ENCODE peak calls at places on chromosome 15, in six cellular contexts. I is K562, N is GM12891, D is GM12878, R is H1, A is HepG2. Y is an unnamed sample.

GRCh38 chr15:46576611-46577010 is 941.8 kb downstream of the SQOR start:
- DNase-seq in D (no peak), R (no peak), N (no peak), I (no peak), A (no peak), Y (no peak)

GRCh38 chr15:101407966-101408775 is 81.3 kb downstream of the PCSK6 start:
- DNase-seq in A (no peak), N (no peak), R (peak), I (no peak), D (no peak), Y (no peak)

GRCh38 chr15:96273317-96274086 is 57.0 kb upstream of the NR2F2 start:
- DNase-seq in A (no peak), N (no peak), R (no peak), D (peak), I (peak), Y (no peak)

GRCh38 chr15:56693761-56694160 is 39.5 kb downstream of the ZNF280D start:
- DNase-seq in A (no peak), N (no peak), D (no peak), I (no peak), R (no peak), Y (no peak)

GRCh38 chr15:85750807-85751730 is 43.7 kb downstream of the KLHL25 start:
- DNase-seq in I (no peak), R (peak), N (no peak), D (no peak), A (no peak), Y (no peak)

GRCh38 chr15:69131362-69132215 is 28.8 kb upstream of the GLCE start:
- DNase-seq in D (no peak), N (no peak), I (no peak), A (no peak), R (no peak), Y (no peak)

GRCh38 chr15:92879949-92880725 is 20.0 kb upstream of the CHD2 start:
- DNase-seq in D (no peak), A (no peak), R (no peak), N (no peak), I (no peak), Y (no peak)

GRCh38 chr15:69659454-69660050 is 206.9 kb downstream of the RPLP1 start:
- DNase-seq in R (no peak), I (no peak), N (no peak), A (no peak), D (no peak), Y (no peak)

GRCh38 chr15:74664028-74664616 is 31.7 kb downstream of the EDC3 start:
- DNase-seq in D (no peak), N (no peak), A (peak), R (no peak), I (no peak), Y (no peak)

GRCh38 chr15:29656636-29657475 is 165.4 kb downstream of the TJP1 start:
- DNase-seq in R (peak), D (no peak), A (no peak), N (no peak), I (peak), Y (no peak)

GRCh38 chr15:98286200-98286599 is 325.7 kb downstream of the ARRDC4 start:
- DNase-seq in A (no peak), R (no peak), D (no peak), I (no peak), N (no peak), Y (no peak)

GRCh38 chr15:26634319-26634718 is 138.5 kb downstream of the GABRB3 start:
- DNase-seq in R (no peak), D (no peak), I (no peak), N (no peak), A (no peak), Y (no peak)

GRCh38 chr15:36888018-36888992 is 212.0 kb downstream of the MEIS2 start:
- DNase-seq in N (no peak), R (peak), I (peak), D (no peak), A (no peak), Y (no peak)

GRCh38 chr15:40352221-40352901 is 1.5 kb downstream of the PHGR1 start:
- DNase-seq in A (no peak), R (no peak), I (no peak), N (no peak), D (no peak), Y (no peak)

GRCh38 chr15:99961011-99961441 is 227.8 kb upstream of the LYSMD4 start:
- DNase-seq in D (no peak), I (peak), N (no peak), A (no peak), R (peak), Y (no peak)

GRCh38 chr15:35170216-35170615 is 85.1 kb upstream of the NANOGP8 start:
- DNase-seq in A (no peak), R (no peak), D (no peak), I (no peak), N (no peak), Y (no peak)

GRCh38 chr15:75237316-75237982 is 20.7 kb upstream of the GOLGA6C start:
- DNase-seq in D (no peak), I (no peak), A (no peak), N (peak), R (no peak), Y (no peak)

GRCh38 chr15:91627473-91628309 is 225.8 kb upstream of the SLCO3A1 start:
- DNase-seq in I (no peak), N (no peak), A (no peak), R (no peak), D (no peak), Y (no peak)

GRCh38 chr15:84764989-84765388 is 16.6 kb downstream of the ZNF592 start:
- DNase-seq in I (no peak), A (no peak), R (no peak), D (no peak), N (no peak), Y (no peak)

DNA sequence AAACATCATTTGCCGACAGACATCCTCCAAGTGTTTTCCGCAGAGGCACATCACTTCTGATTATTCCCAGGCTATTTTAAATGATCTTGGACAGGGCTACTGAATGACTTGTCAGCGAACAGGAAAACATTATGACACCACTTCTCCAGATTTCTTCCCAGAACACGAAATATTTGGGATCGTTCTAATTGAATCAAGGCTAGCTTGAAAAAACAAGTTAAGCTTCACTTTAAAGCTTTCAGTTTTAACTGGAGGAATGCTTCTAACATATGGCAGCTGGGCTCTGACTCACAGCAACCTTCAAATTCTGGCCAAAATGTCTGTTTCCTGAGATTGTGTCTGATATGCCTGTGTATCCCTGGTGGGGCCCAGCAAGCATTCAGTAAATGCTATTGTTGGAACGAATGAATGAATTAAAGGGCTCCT is 127.0 kb upstream of the ICE2 start:
- DNase-seq in R (no peak), I (no peak), A (no peak), N (no peak), D (no peak), Y (no peak)
- TF ChIP-seq POLR2A in R (no peak), I (no peak), A (no peak), N (no peak), D (no peak), Y (no peak)

DNA sequence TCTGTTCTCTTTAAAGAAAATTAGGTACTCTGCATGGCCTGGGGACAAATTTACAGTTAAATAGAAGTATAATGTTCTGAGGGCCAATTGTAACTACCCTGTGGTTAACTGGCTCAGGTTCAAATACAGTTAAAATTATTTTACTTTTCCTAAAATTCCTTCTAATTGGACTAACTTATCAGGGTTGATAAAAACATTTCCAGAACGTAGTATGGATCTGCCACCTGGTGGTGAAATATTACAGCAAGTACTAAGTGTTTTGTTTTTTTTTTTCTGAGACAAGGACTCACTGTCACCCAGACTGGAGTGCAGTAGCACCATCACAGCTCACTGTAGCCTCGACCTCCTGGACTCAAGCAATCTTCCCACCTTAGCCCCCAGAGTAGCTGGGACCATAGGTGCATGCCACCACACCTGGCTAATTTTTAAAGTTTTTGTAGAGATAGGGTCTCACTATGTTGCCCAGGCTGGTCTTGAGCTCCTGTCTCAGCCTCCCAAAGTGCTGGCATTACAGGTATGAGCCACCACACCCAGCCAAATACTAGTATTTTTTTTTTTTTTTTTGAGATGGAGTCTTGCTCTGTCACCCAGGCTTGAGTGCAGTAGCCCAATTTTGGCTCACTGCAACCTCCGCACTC is 29.2 kb downstream of the NEO1 start:
- DNase-seq in N (no peak), R (no peak), D (no peak), A (peak), I (peak), Y (no peak)
- TF ChIP-seq TAF1 in N (no peak), R (no peak), D (no peak), A (no peak), I (no peak), Y (no peak)

GRCh38 chr15:77035999-77036471 is 34.9 kb downstream of the TSPAN3 start:
- DNase-seq in N (peak), D (no peak), R (peak), I (no peak), A (no peak), Y (peak)

GRCh38 chr15:77036537-77037474 is 34.1 kb downstream of the TSPAN3 start:
- DNase-seq in N (no peak), R (peak), A (no peak), D (no peak), I (no peak), Y (peak)

GRCh38 chr15:77039217-77039533 is 31.7 kb downstream of the TSPAN3 start:
- DNase-seq in A (no peak), N (no peak), I (no peak), R (no peak), D (no peak), Y (no peak)

GRCh38 chr15:77038312-77039216 is 32.3 kb downstream of the TSPAN3 start:
- DNase-seq in A (no peak), I (no peak), R (no peak), D (no peak), N (no peak), Y (no peak)

GRCh38 chr15:77037475-77038209 is 33.3 kb downstream of the TSPAN3 start:
- DNase-seq in I (no peak), A (no peak), D (no peak), R (no peak), N (peak), Y (peak)
- TF ChIP-seq POLR2AphosphoS5 in I (no peak), A (no peak), D (no peak), R (no peak), N (no peak), Y (no peak)

DNA sequence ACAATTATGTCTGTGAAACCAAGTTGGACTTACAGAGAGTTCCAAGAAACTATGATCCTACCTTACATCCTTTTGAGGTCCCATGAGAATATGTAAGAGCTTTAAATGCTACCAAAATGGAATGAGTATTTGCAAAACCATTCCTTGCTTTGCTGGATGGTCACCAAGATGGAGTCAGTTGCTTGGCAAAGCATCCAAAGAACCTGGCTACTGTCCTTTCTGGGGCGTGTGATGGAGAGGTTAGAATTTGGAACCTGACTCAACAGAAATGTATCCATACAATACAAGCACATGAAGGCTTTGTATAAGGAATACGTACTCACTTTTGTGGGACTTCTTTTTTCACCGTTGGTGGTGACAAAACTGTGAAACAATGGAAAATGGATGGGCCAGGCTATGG is 36.2 kb downstream of the AP4E1 start:
- DNase-seq in D (no peak), A (no peak), I (no peak), N (no peak), R (no peak), Y (no peak)
- TF ChIP-seq POLR2A in D (no peak), A (no peak), I (no peak), N (no peak), R (no peak), Y (no peak)

GRCh38 chr15:76529911-76530310 is 193.3 kb downstream of the ISL2 start:
- DNase-seq in D (no peak), A (no peak), I (no peak), N (no peak), R (no peak), Y (no peak)

GRCh38 chr15:76533060-76533955 is 196.7 kb downstream of the ISL2 start:
- DNase-seq in R (no peak), D (no peak), N (no peak), A (peak), I (no peak), Y (no peak)

DNA sequence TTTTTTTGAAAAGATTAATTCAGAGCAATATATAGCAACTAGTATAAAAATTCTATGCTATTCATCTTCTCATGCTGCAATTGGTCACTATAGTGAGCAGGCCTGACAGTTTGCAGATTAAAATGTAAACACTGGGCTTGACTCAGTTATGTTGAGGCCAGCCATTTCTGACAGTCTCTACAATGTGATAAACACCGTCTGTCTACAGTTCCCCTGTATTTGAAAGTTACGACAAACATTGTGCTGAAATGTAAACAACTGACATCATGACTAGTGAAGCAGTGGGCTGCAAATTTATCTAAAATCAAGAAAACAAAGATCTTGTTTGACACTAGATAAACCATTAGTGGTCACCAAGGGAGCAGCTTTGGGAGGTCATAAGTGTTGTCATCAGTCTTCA is 197.4 kb downstream of the ISL2 start:
- DNase-seq in R (no peak), I (no peak), A (peak), D (no peak), N (no peak), Y (no peak)
- TF ChIP-seq TAF1 in R (no peak), I (no peak), A (no peak), D (no peak), N (no peak), Y (no peak)

GRCh38 chr15:60535265-60535664 is 56.3 kb upstream of the ICE2 start:
- DNase-seq in N (no peak), A (no peak), D (no peak), R (no peak), I (no peak), Y (no peak)
- TF ChIP-seq POLR2AphosphoS5 in N (no peak), A (no peak), D (no peak), R (no peak), I (no peak), Y (no peak)